ENCODE peak calls at places on chromosomes 16 and 17, in eight cellular contexts. D is astrocyte of the spinal cord, C is AG04449, H is epithelial cell of esophagus, X is OCI-LY7, P is mammary epithelial cell, G is prostate gland, A is heart right ventricle. L is an unnamed sample.

GRCh38 chr17:79202476-79202875 is 127.9 kb downstream of the ENGASE start:
- DNase-seq in D (no peak), H (no peak), A (no peak), P (no peak), G (no peak), C (no peak), X (no peak), L (no peak)

GRCh38 chr17:48024149-48025039 is 13.2 kb downstream of the COPZ2 start:
- DNase-seq in D (no peak), C (no peak), A (peak; percentile 24), X (no peak), G (peak; percentile 36), H (peak; percentile 59), P (peak; percentile 68), L (peak; percentile 79)

GRCh38 chr17:71189493-71189831 is 931.4 kb upstream of the SOX9 start:
- DNase-seq in C (no peak), P (no peak), D (no peak), H (no peak), X (no peak), A (no peak), G (no peak), L (no peak)

GRCh38 chr16:89924298-89924924 is 1.3 kb downstream of the TUBB3 start:
- DNase-seq in H (peak; percentile 44), C (no peak), A (no peak), X (peak; percentile 91), D (peak; percentile 42), G (no peak), P (peak; percentile 19), L (no peak)

GRCh38 chr17:50210249-50211225 is 9.1 kb upstream of the COL1A1 start:
- DNase-seq in C (peak; percentile 94), X (no peak), H (peak; percentile 53), P (peak; percentile 55), G (no peak), A (peak; percentile 63), D (peak; percentile 99), L (peak; percentile 66)

GRCh38 chr16:30996324-30996999 is 11.5 kb downstream of the HSD3B7 start:
- DNase-seq in X (peak; percentile 17), D (no peak), P (no peak), H (no peak), G (no peak), A (no peak), C (no peak), L (no peak)

GRCh38 chr16:51666821-51667220 is 515.8 kb upstream of the SALL1 start:
- DNase-seq in C (no peak), G (no peak), H (no peak), D (peak; percentile 74), P (no peak), A (no peak), X (no peak), L (no peak)

GRCh38 chr17:836154-836553 is 54.0 kb downstream of the MRM3 start:
- DNase-seq in D (peak; percentile 52), X (no peak), H (no peak), G (no peak), C (no peak), P (no peak), A (peak; percentile 15), L (no peak)

GRCh38 chr17:67636841-67637240 is 80.9 kb upstream of the NOL11 start:
- DNase-seq in P (no peak), X (no peak), G (no peak), H (peak; percentile 43), C (no peak), A (no peak), D (peak; percentile 79), L (no peak)

GRCh38 chr16:84390131-84390785 is 21.9 kb downstream of the ATP2C2 start:
- DNase-seq in P (no peak), A (no peak), C (no peak), H (peak; percentile 20), D (no peak), G (no peak), X (no peak), L (no peak)

GRCh38 chr17:58527949-58528348 is 13.5 kb upstream of the MTMR4 start:
- DNase-seq in P (peak; percentile 49), C (no peak), D (peak; percentile 56), H (no peak), A (no peak), G (no peak), X (no peak), L (peak; percentile 54)

GRCh38 chr17:32588982-32589381 is 102.2 kb downstream of the CDK5R1 start:
- DNase-seq in H (peak; percentile 20), C (no peak), A (no peak), P (no peak), G (no peak), X (no peak), D (no peak), L (no peak)

GRCh38 chr17:50514936-50515702 is 6.9 kb downstream of the MYCBPAP start:
- DNase-seq in X (no peak), C (no peak), H (peak; percentile 38), G (peak; percentile 40), P (peak; percentile 60), A (no peak), D (peak; percentile 29), L (peak; percentile 85)

GRCh38 chr16:56093055-56093454 is 98.2 kb upstream of the GNAO1 start:
- DNase-seq in H (peak; percentile 29), X (no peak), P (no peak), D (no peak), C (no peak), G (no peak), A (no peak), L (no peak)

GRCh38 chr17:55219939-55220338 is 44.8 kb upstream of the HLF start:
- DNase-seq in P (no peak), X (no peak), H (no peak), D (no peak), C (no peak), A (no peak), G (no peak), L (peak; percentile 29)

GRCh38 chr17:35934760-35935159 is 4.2 kb upstream of the RDM1 start:
- DNase-seq in P (no peak), C (no peak), D (no peak), A (no peak), X (no peak), H (no peak), G (no peak), L (no peak)

GRCh38 chr16:84194470-84195200 is 3.7 kb downstream of the ADAD2 start:
- DNase-seq in G (no peak), P (no peak), D (no peak), C (no peak), H (no peak), A (no peak), X (no peak), L (no peak)

GRCh38 chr17:67491009-67491677 is 114.1 kb downstream of the PITPNC1 start:
- DNase-seq in C (peak; percentile 89), X (no peak), P (peak; percentile 33), H (peak; percentile 67), G (peak; percentile 24), A (peak; percentile 88), D (peak; percentile 99), L (peak; percentile 97)

GRCh38 chr16:56269824-56270684 is 78.8 kb downstream of the GNAO1 start:
- DNase-seq in A (peak; percentile 38), G (no peak), D (peak; percentile 66), X (no peak), H (no peak), P (no peak), C (peak; percentile 86), L (no peak)

GRCh38 chr17:19292377-19292711 is 55.2 kb downstream of the EPN2 start:
- DNase-seq in P (no peak), X (no peak), C (no peak), A (no peak), G (no peak), H (peak; percentile 20), D (no peak), L (no peak)

GRCh38 chr17:40313660-40314556 is 4.9 kb downstream of the RARA start:
- DNase-seq in D (no peak), H (peak; percentile 52), G (no peak), P (no peak), A (no peak), X (no peak), C (no peak), L (no peak)

GRCh38 chr17:51540151-51540550 is 279.8 kb downstream of the UTP18 start:
- DNase-seq in X (no peak), D (no peak), A (no peak), G (no peak), P (no peak), C (no peak), H (no peak), L (no peak)
- TF ChIP-seq CTCF in X (no peak), D (no peak), A (no peak), G (no peak), P (no peak), C (no peak), H (no peak), L (no peak)

DNA sequence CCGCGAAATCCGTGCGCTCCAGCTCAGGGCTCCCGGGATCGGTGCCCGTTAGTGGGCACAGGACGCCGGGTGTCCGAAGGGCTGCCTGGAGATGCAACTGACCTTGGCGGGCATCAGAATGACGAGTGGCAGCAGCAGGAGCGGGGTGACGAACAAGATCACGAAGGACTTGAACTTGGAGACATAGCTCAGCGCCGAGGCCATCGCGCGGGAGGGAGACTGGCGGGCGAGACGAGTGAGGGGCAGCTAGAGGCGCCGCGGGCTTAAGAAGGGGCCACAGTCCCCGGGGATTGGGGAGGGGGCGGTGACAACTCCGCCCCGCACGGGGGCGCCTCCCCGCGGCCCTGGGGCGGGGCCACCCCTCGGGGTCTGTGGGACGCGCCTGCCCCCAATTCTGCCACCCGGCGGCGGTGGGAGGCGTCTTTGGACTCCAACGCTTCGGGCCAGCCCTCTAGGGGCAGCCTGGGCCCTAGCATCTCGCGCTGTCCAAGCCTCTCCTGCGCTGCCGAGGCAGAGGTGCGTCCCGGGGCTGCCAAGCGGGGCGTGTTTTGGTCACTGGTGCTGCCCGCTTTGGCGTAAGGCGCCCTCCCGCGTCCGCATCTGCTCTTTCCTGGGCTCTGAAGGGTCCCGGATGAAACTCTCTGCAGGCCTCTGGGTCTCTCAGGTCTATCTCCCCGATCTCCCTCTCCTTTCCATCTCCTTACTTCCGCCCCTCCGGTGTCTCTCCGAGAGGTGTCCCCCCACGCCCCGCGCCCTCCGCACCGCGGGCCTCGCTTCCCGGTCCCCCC is at the start of gene SLC13A5:
- DNase-seq in G (no peak), C (no peak), H (peak; percentile 35), A (no peak), P (peak; percentile 11), D (no peak), X (no peak), L (no peak)
- TF ChIP-seq CTCF in G (no peak), C (peak; percentile 50), H (peak; percentile 17), A (no peak), P (no peak), D (peak; percentile 44), X (no peak), L (no peak)

GRCh38 chr17:37218849-37219248 is 156.9 kb upstream of the C17orf78 start:
- DNase-seq in H (no peak), P (no peak), D (no peak), X (no peak), G (no peak), C (no peak), A (no peak), L (no peak)
- TF ChIP-seq CTCF in H (no peak), P (no peak), D (no peak), X (no peak), G (no peak), C (no peak), A (no peak), L (no peak)

DNA sequence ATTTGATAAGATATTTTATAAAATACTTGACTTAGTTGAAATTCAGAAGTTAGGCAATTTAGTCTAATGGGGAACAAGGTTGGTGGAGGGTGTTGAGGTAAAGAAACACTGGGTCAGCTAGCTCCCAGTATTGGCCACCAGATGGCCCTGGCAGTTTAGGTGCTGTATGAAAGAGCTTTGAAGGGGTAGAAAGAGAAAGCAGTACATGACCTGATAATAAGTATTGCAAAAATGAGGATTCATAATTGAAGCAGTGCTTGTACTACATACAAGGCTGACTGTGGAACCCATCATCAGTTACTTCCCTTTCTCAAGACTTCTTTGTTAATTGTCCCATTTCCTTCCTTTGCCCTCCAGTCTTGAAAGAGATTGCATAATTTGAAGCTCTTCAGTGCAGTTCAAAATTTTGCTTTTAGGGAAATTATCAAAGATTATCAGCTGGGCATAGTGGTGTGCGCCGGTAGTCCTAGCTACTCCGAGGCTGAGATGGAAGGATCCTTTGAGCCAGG is 29.4 kb downstream of the TANC2 start:
- DNase-seq in C (no peak), H (peak; percentile 32), G (no peak), D (peak; percentile 56), X (peak; percentile 2), P (peak; percentile 43), A (peak; percentile 8), L (peak; percentile 47)
- TF ChIP-seq CTCF in C (peak; percentile 56), H (peak; percentile 53), G (peak; percentile 24), D (peak; percentile 78), X (peak; percentile 50), P (peak; percentile 53), A (no peak), L (peak; percentile 41)

L was measured in MCF 10A.